ENCODE peak calls at places on chromosomes 13 and 19, in five cellular contexts. S is body of pancreas; E is breast epithelium; J is iPS DF 6.9; T is CD8-positive, alpha-beta memory T cell. L is an unnamed sample.

GRCh38 chr13:110555601-110556223 is 5.8 kb downstream of the RAB20 start:
- DNase-seq in S (peak; percentile 84), J (no peak), T (no peak), E (peak; percentile 54), L (no peak)

GRCh38 chr19:58196911-58197616 is 14.2 kb downstream of the ZNF274 start:
- DNase-seq in S (no peak), T (peak; percentile 21), E (no peak), J (no peak), L (no peak)

GRCh38 chr19:6890421-6890913 is 3.1 kb downstream of the ADGRE1 start:
- DNase-seq in J (no peak), T (peak; percentile 56), E (no peak), S (no peak), L (no peak)

GRCh38 chr13:33487575-33488243 is 202.2 kb upstream of the STARD13 start:
- DNase-seq in J (no peak), E (no peak), T (no peak), S (no peak), L (peak; percentile 50)

GRCh38 chr19:8147579-8147978 is 1.8 kb downstream of the FBN3 start:
- DNase-seq in T (no peak), J (no peak), S (no peak), E (no peak), L (no peak)

GRCh38 chr19:1508507-1508856 is 4.3 kb downstream of the ADAMTSL5 start:
- DNase-seq in T (no peak), S (no peak), J (no peak), E (no peak), L (no peak)

GRCh38 chr13:57632276-57633140 is 964 bp downstream of the PCDH17 start:
- DNase-seq in J (no peak), E (no peak), S (peak; percentile 15), T (peak; percentile 9), L (peak; percentile 85)

GRCh38 chr13:112983428-112984196 is 14.6 kb downstream of the MCF2L start:
- DNase-seq in J (no peak), T (no peak), S (no peak), E (no peak), L (no peak)

GRCh38 chr19:13839193-13839937 is 37.6 kb upstream of the NANOS3 start:
- DNase-seq in T (peak; percentile 73), E (peak; percentile 86), S (peak; percentile 79), J (no peak), L (peak; percentile 88)

GRCh38 chr19:3544742-3545668 is 6.0 kb downstream of the TEKTIP1 start:
- DNase-seq in S (peak; percentile 64), T (peak; percentile 72), E (no peak), J (no peak), L (peak; percentile 97)

GRCh38 chr19:33419763-33420080 is 46.2 kb downstream of the CEBPG start:
- DNase-seq in J (peak; percentile 33), S (no peak), E (no peak), T (no peak), L (peak; percentile 92)

GRCh38 chr19:50712833-50713232 is 6.8 kb downstream of the SHANK1 start:
- DNase-seq in E (no peak), S (no peak), J (no peak), T (no peak), L (no peak)
- H3K4me3 ChIP-seq in E (no peak overlapping the region), S (no peak overlapping the region), J (no peak overlapping the region), T (no peak overlapping the region), L (no peak overlapping the region)

GRCh38 chr19:35543280-35544109 is 1.9 kb upstream of the TMEM147 start:
- DNase-seq in S (no peak), J (no peak), E (no peak), T (no peak), L (no peak)
- H3K4me3 ChIP-seq in S (no peak overlapping the region), J (no peak overlapping the region), E (no peak overlapping the region), T (no peak overlapping the region), L (peak overlapping the region; percentile 99)

GRCh38 chr13:97196340-97196739 is 25.8 kb upstream of the MBNL2 start:
- DNase-seq in E (no peak), T (no peak), J (no peak), S (no peak), L (no peak)
- H3K4me3 ChIP-seq in E (no peak overlapping the region), T (no peak overlapping the region), J (no peak overlapping the region), S (no peak overlapping the region), L (no peak overlapping the region)

DNA sequence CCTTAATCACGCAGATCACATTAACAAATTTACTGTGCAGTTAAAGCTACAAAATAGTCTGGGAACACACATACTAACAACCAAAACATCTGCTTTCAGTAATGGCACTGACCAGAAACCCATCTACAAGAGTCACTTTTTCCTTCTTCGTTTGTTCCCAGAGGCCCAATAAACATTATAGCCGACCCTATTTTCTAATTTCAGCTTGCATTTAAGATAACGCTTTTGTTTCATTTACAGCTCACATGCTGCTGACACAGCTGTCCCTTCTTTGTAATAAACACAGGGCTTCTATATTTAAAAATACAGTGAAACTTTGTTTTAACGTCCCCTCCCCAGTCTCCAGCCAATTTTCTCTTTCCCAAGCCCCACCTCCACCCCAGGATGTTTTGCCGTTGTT is 1.8 kb upstream of the WBP4 start:
- DNase-seq in S (no peak), T (no peak), E (no peak), J (no peak), L (no peak)
- H3K4me3 ChIP-seq in S (peak overlapping the region; percentile 84), T (peak overlapping the region; percentile 98), E (peak overlapping the region; percentile 88), J (peak overlapping the region; percentile 83), L (peak overlapping the region; percentile 99)

DNA sequence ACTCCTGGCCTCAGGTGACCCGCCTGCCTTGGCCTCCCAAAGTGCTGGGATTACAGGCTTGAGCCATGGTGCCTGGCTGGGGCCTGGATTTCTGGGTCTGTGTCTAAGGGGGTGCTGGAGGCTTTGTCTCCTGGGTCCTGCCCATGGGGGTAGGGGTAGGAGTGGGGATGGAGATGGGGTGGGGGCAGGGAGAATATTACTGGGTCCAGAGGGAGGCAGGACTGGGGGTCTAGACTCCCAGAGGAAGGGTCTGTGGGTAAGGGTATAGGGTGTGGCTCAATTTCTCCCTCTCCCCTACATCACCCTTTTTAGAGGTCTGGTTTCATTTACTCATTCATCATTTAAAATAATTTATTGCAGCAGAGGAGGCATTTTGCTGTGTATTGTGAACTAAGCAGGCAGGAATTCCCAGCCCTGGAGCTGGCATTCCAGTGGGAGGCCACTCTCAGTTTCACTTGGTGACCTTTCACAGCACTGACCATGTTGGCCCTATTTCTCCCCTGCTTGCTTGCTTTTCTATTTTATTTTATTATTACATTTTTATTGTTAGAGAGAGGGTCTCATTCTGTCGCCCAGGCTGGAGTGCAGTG is 810 bp upstream of the NFKBID start:
- DNase-seq in E (no peak), J (no peak), T (no peak), S (no peak), L (no peak)
- H3K4me3 ChIP-seq in E (peak overlapping the region; percentile 26), J (no peak overlapping the region), T (peak overlapping the region; percentile 100), S (no peak overlapping the region), L (peak overlapping the region; percentile 90)

GRCh38 chr19:53865523-53865917 is 2.2 kb upstream of the MYADM start:
- DNase-seq in T (no peak), E (no peak), J (no peak), S (no peak), L (no peak)
- H3K4me3 ChIP-seq in T (peak overlapping the region; percentile 60), E (peak overlapping the region; percentile 93), J (peak overlapping the region; percentile 67), S (no peak overlapping the region), L (peak overlapping the region; percentile 84)

GRCh38 chr19:18605196-18605545 is 1.4 kb downstream of the CRLF1 start:
- DNase-seq in E (no peak), T (no peak), S (no peak), J (no peak), L (no peak)

GRCh38 chr19:18608102-18608804 is 1.7 kb upstream of the CRLF1 start:
- DNase-seq in T (no peak), J (no peak), E (no peak), S (no peak), L (no peak)

GRCh38 chr19:18605546-18606280 is 886 bp downstream of the CRLF1 start:
- DNase-seq in J (no peak), T (no peak), S (no peak), E (no peak), L (peak; percentile 64)

GRCh38 chr19:18607222-18608101 is 863 bp upstream of the CRLF1 start:
- DNase-seq in E (no peak), T (no peak), J (no peak), S (no peak), L (peak; percentile 71)

GRCh38 chr19:18606281-18607221 is at the start of gene CRLF1:
- DNase-seq in T (no peak), E (no peak), S (no peak), J (no peak), L (peak; percentile 53)
- H3K4me3 ChIP-seq in T (no peak within 1 kb of the TSS), E (peak within 1 kb of the TSS; percentile 63), S (no peak within 1 kb of the TSS), J (peak within 1 kb of the TSS; percentile 18), L (no peak within 1 kb of the TSS)

GRCh38 chr13:99221567-99222239 is 21.0 kb downstream of the UBAC2 start:
- DNase-seq in E (no peak), J (no peak), T (no peak), S (no peak), L (no peak)

GRCh38 chr13:99226493-99226892 is 25.8 kb downstream of the UBAC2 start:
- DNase-seq in S (no peak), J (no peak), T (no peak), E (no peak), L (no peak)

GRCh38 chr13:99227331-99227900 is 26.8 kb downstream of the UBAC2 start:
- DNase-seq in E (no peak), J (no peak), T (no peak), S (no peak), L (no peak)

GRCh38 chr13:99225078-99225477 is 24.4 kb downstream of the UBAC2 start:
- DNase-seq in S (no peak), T (no peak), E (no peak), J (no peak), L (no peak)

GRCh38 chr13:99224019-99224418 is 23.4 kb downstream of the UBAC2 start:
- DNase-seq in T (no peak), S (no peak), E (no peak), J (no peak), L (no peak)
- H3K4me3 ChIP-seq in T (no peak overlapping the region), S (no peak overlapping the region), E (no peak overlapping the region), J (no peak overlapping the region), L (no peak overlapping the region)

GRCh38 chr19:11418166-11418517 is 972 bp downstream of the RGL3 start:
- DNase-seq in J (no peak), T (no peak), E (no peak), S (no peak), L (no peak)
- H3K4me3 ChIP-seq in J (peak overlapping the region; percentile 62), T (no peak overlapping the region), E (peak overlapping the region; percentile 66), S (peak overlapping the region; percentile 39), L (peak overlapping the region; percentile 86)

GRCh38 chr19:5339470-5339949 is 1.1 kb downstream of the PTPRS start:
- DNase-seq in E (no peak), S (no peak), T (peak; percentile 12), J (no peak), L (no peak)

GRCh38 chr19:5341448-5341820 is 822 bp upstream of the PTPRS start:
- DNase-seq in J (no peak), E (no peak), T (no peak), S (no peak), L (no peak)

GRCh38 chr19:5339950-5340636 is 519 bp downstream of the PTPRS start:
- DNase-seq in T (peak; percentile 11), J (no peak), S (peak; percentile 16), E (no peak), L (peak; percentile 85)

GRCh38 chr19:5341981-5342380 is 1.4 kb upstream of the PTPRS start:
- DNase-seq in S (no peak), E (no peak), J (no peak), T (no peak), L (no peak)

GRCh38 chr19:5340637-5341447 is at the start of gene PTPRS:
- DNase-seq in T (peak; percentile 74), S (peak; percentile 83), J (no peak), E (peak; percentile 59), L (peak; percentile 95)
- H3K4me3 ChIP-seq in T (no peak within 1 kb of the TSS), S (peak within 1 kb of the TSS; percentile 37), J (peak within 1 kb of the TSS; percentile 90), E (peak within 1 kb of the TSS; percentile 76), L (peak within 1 kb of the TSS; percentile 86)